ENCODE peak calls at places on chromosomes 2 and 18, in five cellular contexts. One of them, this sample, is unnamed.

GRCh38 chr2:168371273-168371992 is 84.6 kb upstream of the CERS6 start:
- DNase-seq in ecto neural progenitor cell: no peak
- DNase-seq in fibroblast of lung: no peak
- DNase-seq in stimulated activated CD8-positive, alpha-beta memory T cell treated with anti-CD3 and anti-CD28 coated beads, Interleukin-12 subunit alpha, Interleukin-12 subunit beta, amount 100 ng/mL, for 1 hour: no peak
- DNase-seq in T47D: no peak
- DNase-seq in this sample: no peak

GRCh38 chr2:79223539-79223938 is 64.0 kb upstream of the REG3A start:
- DNase-seq in ecto neural progenitor cell: no peak
- DNase-seq in fibroblast of lung: no peak
- DNase-seq in stimulated activated CD8-positive, alpha-beta memory T cell treated with anti-CD3 and anti-CD28 coated beads, Interleukin-12 subunit alpha, Interleukin-12 subunit beta, amount 100 ng/mL, for 1 hour: no peak
- DNase-seq in T47D: no peak
- DNase-seq in this sample: no peak

GRCh38 chr2:54881759-54882158 is 158.3 kb downstream of the EML6 start:
- DNase-seq in ecto neural progenitor cell: no peak
- DNase-seq in fibroblast of lung: no peak
- DNase-seq in stimulated activated CD8-positive, alpha-beta memory T cell treated with anti-CD3 and anti-CD28 coated beads, Interleukin-12 subunit alpha, Interleukin-12 subunit beta, amount 100 ng/mL, for 1 hour: no peak
- DNase-seq in T47D: no peak
- DNase-seq in this sample: no peak

GRCh38 chr2:9010866-9011265 is 7.4 kb upstream of the MBOAT2 start:
- DNase-seq in ecto neural progenitor cell: no peak
- DNase-seq in fibroblast of lung: peak
- DNase-seq in stimulated activated CD8-positive, alpha-beta memory T cell treated with anti-CD3 and anti-CD28 coated beads, Interleukin-12 subunit alpha, Interleukin-12 subunit beta, amount 100 ng/mL, for 1 hour: no peak
- DNase-seq in T47D: no peak
- DNase-seq in this sample: peak

GRCh38 chr18:35880788-35881455 is 91.6 kb upstream of the RMP24 start:
- DNase-seq in ecto neural progenitor cell: peak
- DNase-seq in fibroblast of lung: no peak
- DNase-seq in stimulated activated CD8-positive, alpha-beta memory T cell treated with anti-CD3 and anti-CD28 coated beads, Interleukin-12 subunit alpha, Interleukin-12 subunit beta, amount 100 ng/mL, for 1 hour: no peak
- DNase-seq in T47D: no peak
- DNase-seq in this sample: no peak

GRCh38 chr2:156305121-156305520 is 27.4 kb downstream of the NR4A2 start:
- DNase-seq in ecto neural progenitor cell: no peak
- DNase-seq in fibroblast of lung: no peak
- DNase-seq in stimulated activated CD8-positive, alpha-beta memory T cell treated with anti-CD3 and anti-CD28 coated beads, Interleukin-12 subunit alpha, Interleukin-12 subunit beta, amount 100 ng/mL, for 1 hour: no peak
- DNase-seq in T47D: no peak
- DNase-seq in this sample: no peak

GRCh38 chr2:46818141-46818552 is 97.5 kb downstream of the MCFD2 start:
- DNase-seq in ecto neural progenitor cell: no peak
- DNase-seq in fibroblast of lung: no peak
- DNase-seq in stimulated activated CD8-positive, alpha-beta memory T cell treated with anti-CD3 and anti-CD28 coated beads, Interleukin-12 subunit alpha, Interleukin-12 subunit beta, amount 100 ng/mL, for 1 hour: no peak
- DNase-seq in T47D: no peak
- DNase-seq in this sample: no peak

GRCh38 chr2:33475381-33476099 is 909 bp upstream of the RASGRP3 start:
- DNase-seq in ecto neural progenitor cell: peak
- DNase-seq in fibroblast of lung: peak
- DNase-seq in stimulated activated CD8-positive, alpha-beta memory T cell treated with anti-CD3 and anti-CD28 coated beads, Interleukin-12 subunit alpha, Interleukin-12 subunit beta, amount 100 ng/mL, for 1 hour: peak
- DNase-seq in T47D: peak
- DNase-seq in this sample: peak

GRCh38 chr2:213261715-213262114 is 22.5 kb upstream of the SPAG16 start:
- DNase-seq in ecto neural progenitor cell: no peak
- DNase-seq in fibroblast of lung: no peak
- DNase-seq in stimulated activated CD8-positive, alpha-beta memory T cell treated with anti-CD3 and anti-CD28 coated beads, Interleukin-12 subunit alpha, Interleukin-12 subunit beta, amount 100 ng/mL, for 1 hour: no peak
- DNase-seq in T47D: no peak
- DNase-seq in this sample: no peak

GRCh38 chr2:143083636-143084035 is 45.6 kb upstream of the ARHGAP15 start:
- DNase-seq in ecto neural progenitor cell: no peak
- DNase-seq in fibroblast of lung: peak
- DNase-seq in stimulated activated CD8-positive, alpha-beta memory T cell treated with anti-CD3 and anti-CD28 coated beads, Interleukin-12 subunit alpha, Interleukin-12 subunit beta, amount 100 ng/mL, for 1 hour: no peak
- DNase-seq in T47D: no peak
- DNase-seq in this sample: peak

GRCh38 chr2:111900859-111901258 is 2.5 kb downstream of the MERTK start:
- DNase-seq in ecto neural progenitor cell: no peak
- DNase-seq in fibroblast of lung: peak
- DNase-seq in stimulated activated CD8-positive, alpha-beta memory T cell treated with anti-CD3 and anti-CD28 coated beads, Interleukin-12 subunit alpha, Interleukin-12 subunit beta, amount 100 ng/mL, for 1 hour: no peak
- DNase-seq in T47D: no peak
- DNase-seq in this sample: peak

GRCh38 chr2:164954954-164955701 is at the start of gene SLC38A11:
- DNase-seq in ecto neural progenitor cell: peak
- DNase-seq in fibroblast of lung: peak
- DNase-seq in stimulated activated CD8-positive, alpha-beta memory T cell treated with anti-CD3 and anti-CD28 coated beads, Interleukin-12 subunit alpha, Interleukin-12 subunit beta, amount 100 ng/mL, for 1 hour: no peak
- DNase-seq in T47D: peak
- DNase-seq in this sample: peak

GRCh38 chr2:74441690-74442482 is at the start of gene RTKN:
- DNase-seq in ecto neural progenitor cell: peak
- DNase-seq in fibroblast of lung: no peak
- DNase-seq in stimulated activated CD8-positive, alpha-beta memory T cell treated with anti-CD3 and anti-CD28 coated beads, Interleukin-12 subunit alpha, Interleukin-12 subunit beta, amount 100 ng/mL, for 1 hour: no peak
- DNase-seq in T47D: peak
- DNase-seq in this sample: no peak

GRCh38 chr18:72160504-72161445 is 383.4 kb downstream of the CBLN2 start:
- DNase-seq in ecto neural progenitor cell: no peak
- DNase-seq in fibroblast of lung: no peak
- DNase-seq in stimulated activated CD8-positive, alpha-beta memory T cell treated with anti-CD3 and anti-CD28 coated beads, Interleukin-12 subunit alpha, Interleukin-12 subunit beta, amount 100 ng/mL, for 1 hour: no peak
- DNase-seq in T47D: no peak
- DNase-seq in this sample: no peak

GRCh38 chr2:164079258-164079657 is 343.4 kb upstream of the FIGN start:
- DNase-seq in ecto neural progenitor cell: no peak
- DNase-seq in fibroblast of lung: no peak
- DNase-seq in stimulated activated CD8-positive, alpha-beta memory T cell treated with anti-CD3 and anti-CD28 coated beads, Interleukin-12 subunit alpha, Interleukin-12 subunit beta, amount 100 ng/mL, for 1 hour: no peak
- DNase-seq in T47D: no peak
- DNase-seq in this sample: no peak

GRCh38 chr18:3015203-3015590 is 2.3 kb upstream of the LPIN2 start:
- DNase-seq in ecto neural progenitor cell: no peak
- DNase-seq in fibroblast of lung: peak
- DNase-seq in stimulated activated CD8-positive, alpha-beta memory T cell treated with anti-CD3 and anti-CD28 coated beads, Interleukin-12 subunit alpha, Interleukin-12 subunit beta, amount 100 ng/mL, for 1 hour: no peak
- DNase-seq in T47D: no peak
- DNase-seq in this sample: peak